ENCODE peak calls at places on chromosome 19, in four cellular contexts. Y is K562, B is GM12878, G is HepG2. D is an unnamed sample.
A peak's percentile ranks its signal among the peaks of the same experiment; 100 is the strongest.

GRCh38 chr19:29409121-29409862 is 116.5 kb upstream of the VSTM2B start:
- DNase-seq in B (no peak), Y (no peak), G (no peak), D (no peak)

GRCh38 chr19:10286803-10287737 is at the start of gene ICAM4:
- DNase-seq in Y (peak; percentile 86), B (no peak), G (peak; percentile 63), D (peak; percentile 34)

GRCh38 chr19:917323-918151 is at the start of gene KISS1R:
- DNase-seq in B (no peak), G (peak; percentile 71), Y (peak; percentile 81), D (peak; percentile 46)

GRCh38 chr19:43735957-43736356 is 18.8 kb downstream of the SMG9 start:
- DNase-seq in Y (no peak), B (no peak), G (no peak), D (no peak)

GRCh38 chr19:18647371-18647767 is 10.5 kb downstream of the KLHL26 start:
- DNase-seq in Y (no peak), B (no peak), G (no peak), D (no peak)

GRCh38 chr19:55703790-55704215 is 28.8 kb downstream of the EPN1 start:
- DNase-seq in Y (peak; percentile 78), B (no peak), G (no peak), D (peak; percentile 39)

GRCh38 chr19:1370579-1371361 is 12.9 kb upstream of the NDUFS7 start:
- DNase-seq in B (no peak), G (no peak), Y (no peak), D (no peak)

GRCh38 chr19:43780706-43781525 is at the start of gene KCNN4:
- DNase-seq in G (no peak), B (no peak), Y (peak; percentile 65), D (no peak)

GRCh38 chr19:11570039-11570462 is 7.4 kb downstream of the ACP5 start:
- DNase-seq in B (no peak), Y (peak; percentile 16), G (no peak), D (no peak)

GRCh38 chr19:1400281-1401137 is 833 bp downstream of the GAMT start:
- DNase-seq in B (no peak), Y (peak; percentile 67), G (peak; percentile 96), D (peak; percentile 32)

GRCh38 chr19:52786078-52786463 is 520 bp downstream of the ZNF600 start:
- DNase-seq in Y (peak; percentile 3), B (no peak), G (no peak), D (no peak)

GRCh38 chr19:29404015-29404414 is 121.8 kb upstream of the VSTM2B start:
- DNase-seq in G (no peak), B (no peak), Y (no peak), D (no peak)

GRCh38 chr19:32258167-32258566 is 87.2 kb upstream of the ZNF507 start:
- DNase-seq in G (no peak), B (no peak), Y (no peak), D (no peak)

GRCh38 chr19:52570005-52570861 is at the start of gene ZNF701:
- DNase-seq in B (peak; percentile 72), Y (peak; percentile 93), G (peak; percentile 72), D (peak; percentile 81)

GRCh38 chr19:30696514-30696913 is 324.3 kb downstream of the ZNF536 start:
- DNase-seq in B (no peak), G (no peak), Y (peak; percentile 86), D (peak; percentile 60)

GRCh38 chr19:4267101-4267900 is 11.8 kb upstream of the SHD start:
- DNase-seq in Y (peak; percentile 80), G (peak; percentile 72), B (no peak), D (peak; percentile 80)

GRCh38 chr19:30566681-30567420 is 194.7 kb downstream of the ZNF536 start:
- DNase-seq in B (no peak), Y (no peak), G (no peak), D (no peak)

GRCh38 chr19:55489711-55490477 is 1.7 kb downstream of the SSC5D start:
- DNase-seq in G (no peak), B (no peak), Y (no peak), D (no peak)

GRCh38 chr19:52227196-52227940 is 37.5 kb downstream of the PPP2R1A start:
- DNase-seq in G (no peak), Y (no peak), B (no peak), D (no peak)

GRCh38 chr19:53909471-53910169 is 542 bp downstream of the CACNG7 start:
- DNase-seq in Y (no peak), B (no peak), G (no peak), D (no peak)

GRCh38 chr19:16441661-16442071 is 30.1 kb downstream of the EPS15L1 start:
- DNase-seq in B (no peak), G (no peak), Y (peak; percentile 63), D (peak; percentile 72)

GRCh38 chr19:51573331-51573730 is 2.2 kb downstream of the ZNF175 start:
- DNase-seq in Y (peak; percentile 37), B (no peak), G (no peak), D (no peak)

DNA sequence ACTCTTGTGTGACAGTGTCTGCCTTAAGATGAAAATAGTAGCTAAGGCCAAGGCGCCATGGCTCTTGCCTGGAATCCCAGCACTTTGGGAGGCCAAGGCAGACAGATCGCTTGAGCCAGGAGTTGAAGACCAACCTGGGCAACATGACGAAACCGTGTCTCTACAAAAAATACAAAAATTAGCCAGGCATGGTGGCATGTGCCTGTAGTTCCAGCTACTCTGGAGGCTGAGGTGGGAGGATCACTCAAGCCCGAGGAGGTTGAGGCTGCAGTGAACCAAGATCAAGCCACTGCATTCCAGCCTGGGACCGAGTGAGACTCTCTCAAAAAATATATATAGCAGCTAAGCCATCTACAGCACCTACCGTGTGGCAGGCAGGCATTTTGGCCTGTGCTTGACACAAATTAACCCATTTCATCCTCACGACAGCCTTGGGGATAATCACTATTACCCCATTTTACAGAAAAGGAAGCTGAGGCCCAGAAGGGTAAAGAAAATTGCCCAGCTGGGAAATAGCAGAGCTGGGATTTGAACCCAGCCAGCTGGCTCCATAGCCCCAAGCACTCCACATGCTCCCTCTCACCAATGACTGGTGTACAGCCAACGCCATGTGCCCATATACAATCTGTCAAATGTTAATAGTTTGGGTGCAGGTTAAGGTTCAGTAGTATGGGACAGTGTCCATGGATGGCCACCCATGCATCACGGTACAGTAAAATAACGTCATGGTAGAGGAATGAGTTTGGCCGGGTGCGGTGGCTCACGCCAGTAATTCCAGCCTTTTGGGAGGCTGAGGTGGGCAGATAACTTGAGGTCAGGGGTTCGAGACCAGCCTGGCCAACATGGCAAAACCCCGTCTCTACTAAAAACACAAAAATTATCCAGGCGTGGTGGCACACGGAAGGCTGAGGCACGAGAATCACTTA is 3.1 kb downstream of the SLC1A5 start:
- DNase-seq in Y (no peak), B (no peak), G (no peak), D (no peak)
- TF ChIP-seq FOXK2 in Y (peak; percentile 5), B (no peak), G (no peak), D (no peak)

DNA sequence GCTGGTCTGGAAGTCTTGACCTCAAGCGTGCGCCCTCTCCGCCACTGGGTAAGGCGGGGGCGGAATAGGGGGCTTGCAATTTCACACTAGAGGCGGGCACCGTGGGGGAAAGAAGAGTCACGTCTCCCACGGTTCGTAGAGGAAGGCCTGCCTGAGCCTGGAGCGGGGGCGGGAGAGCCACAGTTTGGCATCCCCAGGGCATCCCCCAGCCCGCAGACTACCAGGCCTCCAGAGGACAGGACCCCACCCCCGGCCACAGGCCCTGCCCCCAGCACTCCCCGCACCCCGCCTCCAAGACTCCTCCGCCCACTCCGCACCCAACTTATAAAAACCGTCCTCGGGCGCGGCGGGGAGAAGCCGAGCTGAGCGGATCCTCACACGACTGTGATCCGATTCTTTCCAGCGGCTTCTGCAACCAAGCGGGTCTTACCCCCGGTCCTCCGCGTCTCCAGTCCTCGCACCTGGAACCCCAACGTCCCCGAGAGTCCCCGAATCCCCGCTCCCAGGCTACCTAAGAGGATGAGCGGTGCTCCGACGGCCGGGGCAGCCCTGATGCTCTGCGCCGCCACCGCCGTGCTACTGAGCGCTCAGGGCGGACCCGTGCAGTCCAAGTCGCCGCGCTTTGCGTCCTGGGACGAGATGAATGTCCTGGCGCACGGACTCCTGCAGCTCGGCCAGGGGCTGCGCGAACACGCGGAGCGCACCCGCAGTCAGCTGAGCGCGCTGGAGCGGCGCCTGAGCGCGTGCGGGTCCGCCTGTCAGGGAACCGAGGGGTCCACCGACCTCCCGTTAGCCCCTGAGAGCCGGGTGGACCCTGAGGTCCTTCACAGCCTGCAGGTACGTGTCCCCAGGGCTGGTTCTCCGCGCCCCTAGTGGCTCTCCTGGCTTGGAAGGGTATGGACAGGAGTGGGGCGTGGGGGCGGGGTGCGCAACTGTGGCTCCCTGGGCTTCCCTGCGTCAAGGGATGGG is at the start of gene ANGPTL4:
- DNase-seq in B (no peak), Y (peak; percentile 68), G (no peak), D (no peak)
- TF ChIP-seq SP1 in B (no peak), Y (no peak), G (no peak), D (no peak)

DNA sequence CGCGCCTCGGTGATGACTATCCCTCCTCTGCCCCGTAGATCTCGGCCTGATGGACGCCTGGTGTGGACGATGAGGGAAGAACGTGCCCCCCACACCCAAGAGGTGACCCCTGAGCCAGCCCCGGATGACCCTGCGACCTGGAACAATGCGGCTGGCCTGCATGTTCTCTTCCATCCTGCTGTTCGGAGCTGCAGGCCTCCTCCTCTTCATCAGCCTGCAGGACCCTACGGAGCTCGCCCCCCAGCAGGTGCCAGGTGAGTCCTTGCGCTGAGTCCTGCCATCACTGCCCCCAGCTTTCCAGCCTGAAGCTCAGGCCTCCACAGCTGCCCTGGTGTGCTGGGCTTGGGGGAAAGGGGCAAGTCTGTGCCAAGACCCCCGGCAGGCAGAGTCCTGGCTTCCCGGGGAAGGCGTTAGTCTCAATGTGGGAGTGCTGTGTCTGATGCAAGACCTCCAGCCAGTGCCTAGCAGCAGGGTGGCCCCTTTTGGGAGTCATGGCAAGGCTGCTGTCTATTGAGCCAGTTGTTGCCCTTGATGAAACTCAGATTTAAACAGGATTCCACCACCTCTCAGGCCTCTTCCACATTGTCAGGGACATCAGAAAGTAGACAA is 67.5 kb downstream of the CHST8 start:
- DNase-seq in B (no peak), Y (no peak), G (no peak), D (no peak)
- TF ChIP-seq FOXK2 in B (no peak), Y (no peak), G (no peak), D (no peak)

GRCh38 chr19:41702208-41702651 is 6.2 kb upstream of the CEACAM5 start:
- DNase-seq in G (no peak), B (no peak), Y (no peak), D (no peak)

GRCh38 chr19:41700381-41701195 is 7.8 kb upstream of the CEACAM5 start:
- DNase-seq in G (no peak), Y (no peak), B (no peak), D (no peak)

GRCh38 chr19:41699968-41700323 is 8.5 kb upstream of the CEACAM5 start:
- DNase-seq in G (no peak), Y (no peak), B (no peak), D (no peak)

GRCh38 chr19:41699231-41699967 is 9.0 kb upstream of the CEACAM5 start:
- DNase-seq in G (no peak), Y (no peak), B (no peak), D (no peak)

DNA sequence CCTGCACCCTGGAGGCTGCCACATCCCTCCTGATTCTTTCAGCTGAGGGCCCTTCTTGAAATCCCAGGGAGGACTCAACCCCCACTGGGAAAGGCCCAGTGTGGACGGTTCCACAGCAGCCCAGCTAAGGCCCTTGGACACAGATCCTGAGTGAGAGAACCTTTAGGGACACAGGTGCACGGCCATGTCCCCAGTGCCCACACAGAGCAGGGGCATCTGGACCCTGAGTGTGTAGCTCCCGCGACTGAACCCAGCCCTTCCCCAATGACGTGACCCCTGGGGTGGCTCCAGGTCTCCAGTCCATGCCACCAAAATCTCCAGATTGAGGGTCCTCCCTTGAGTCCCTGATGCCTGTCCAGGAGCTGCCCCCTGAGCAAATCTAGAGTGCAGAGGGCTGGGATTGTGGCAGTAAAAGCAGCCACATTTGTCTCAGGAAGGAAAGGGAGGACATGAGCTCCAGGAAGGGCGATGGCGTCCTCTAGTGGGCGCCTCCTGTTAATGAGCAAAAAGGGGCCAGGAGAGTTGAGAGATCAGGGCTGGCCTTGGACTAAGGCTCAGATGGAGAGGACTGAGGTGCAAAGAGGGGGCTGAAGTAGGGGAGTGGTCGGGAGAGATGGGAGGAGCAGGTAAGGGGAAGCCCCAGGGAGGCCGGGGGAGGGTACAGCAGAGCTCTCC is 6.9 kb upstream of the CEACAM5 start:
- DNase-seq in B (no peak), G (no peak), Y (no peak), D (peak; percentile 37)
- TF ChIP-seq SP1 in B (no peak), G (no peak), Y (no peak), D (no peak)

D was measured in HEK293T.